ENCODE peak calls at places on chromosome 11, in four cellular contexts. C is adrenal gland, L is ovary, A is left ventricle myocardium inferior. E is an unnamed sample. For H3K36me3, the result is how much of the 10 kb centered on the place peaks cover.

GRCh38 chr11:122664188-122664587 is 8.7 kb downstream of the UBASH3B start:
- DNase-seq in L (no peak), C (no peak), A (no peak), E (no peak)

GRCh38 chr11:76148207-76148606 is 58.1 kb downstream of the WNT11 start:
- DNase-seq in C (no peak), L (no peak), A (no peak), E (no peak)

GRCh38 chr11:8168485-8169257 is at the start of gene RIC3:
- DNase-seq in L (peak), A (peak), C (peak), E (no peak)

GRCh38 chr11:72662036-72662435 is 12.2 kb downstream of the PDE2A start:
- DNase-seq in A (no peak), L (no peak), C (no peak), E (no peak)

GRCh38 chr11:130219148-130219547 is 59.6 kb downstream of the ST14 start:
- DNase-seq in L (no peak), C (peak), A (no peak), E (no peak)

GRCh38 chr11:85748455-85748891 is 62.5 kb downstream of the SYTL2 start:
- DNase-seq in C (no peak), A (no peak), L (no peak), E (no peak)

GRCh38 chr11:74784234-74784633 is 35.6 kb downstream of the RNF169 start:
- DNase-seq in C (no peak), L (no peak), A (no peak), E (peak)

GRCh38 chr11:77174559-77174958 is 46.5 kb downstream of the MYO7A start:
- DNase-seq in A (no peak), L (no peak), C (peak), E (peak)

GRCh38 chr11:14258177-14258935 is 100.6 kb downstream of the RRAS2 start:
- DNase-seq in A (no peak), L (no peak), C (no peak), E (no peak)

GRCh38 chr11:126340960-126341709 is 14.4 kb upstream of the ST3GAL4 start:
- DNase-seq in L (peak), A (no peak), C (no peak), E (no peak)

GRCh38 chr11:66188580-66188979 is 79.9 kb upstream of the RAB1B start:
- DNase-seq in L (no peak), C (no peak), A (no peak), E (no peak)

GRCh38 chr11:36389811-36390210 is 93.7 kb downstream of the PRR5L start:
- DNase-seq in L (no peak), C (no peak), A (no peak), E (no peak)

GRCh38 chr11:96272542-96273306 is 70.3 kb downstream of the MAML2 start:
- DNase-seq in C (no peak), L (no peak), A (no peak), E (no peak)

GRCh38 chr11:120391297-120391696 is 55.1 kb downstream of the ARHGEF12 start:
- DNase-seq in A (no peak), C (no peak), L (no peak), E (peak)

GRCh38 chr11:35237345-35237744 is 98.4 kb downstream of the CD44 start:
- DNase-seq in A (no peak), L (no peak), C (no peak), E (no peak)

GRCh38 chr11:79173615-79174014 is 267.2 kb downstream of the TENM4 start:
- DNase-seq in L (peak), A (no peak), C (no peak), E (no peak)

GRCh38 chr11:61362542-61362875 is 335 bp downstream of the TMEM138 start:
- DNase-seq in L (no peak), C (no peak), A (no peak), E (peak)

GRCh38 chr11:1691027-1691877 is 5.7 kb upstream of the KRTAP5-6 start:
- DNase-seq in A (no peak), C (no peak), L (no peak), E (no peak)

GRCh38 chr11:120690406-120690805 is 178.9 kb downstream of the GRIK4 start:
- DNase-seq in L (no peak), A (no peak), C (no peak), E (no peak)

GRCh38 chr11:25981998-25982397 is 349.9 kb upstream of the ANO3 start:
- DNase-seq in L (peak), A (no peak), C (no peak), E (peak)

GRCh38 chr11:126518130-126518995 is 162.9 kb downstream of the ST3GAL4 start:
- DNase-seq in A (no peak), C (no peak), L (no peak), E (no peak)

GRCh38 chr11:12137005-12137690 is 26.8 kb downstream of the MICAL2 start:
- DNase-seq in C (no peak), A (no peak), L (no peak), E (no peak)

GRCh38 chr11:12303431-12304149 is 73.8 kb upstream of the PARVA start:
- DNase-seq in L (no peak), C (no peak), A (no peak), E (no peak)

GRCh38 chr11:27698872-27699241 is 1.4 kb downstream of the BDNF start:
- DNase-seq in L (peak), C (peak), A (peak), E (peak)

GRCh38 chr11:62805991-62806441 is 776 bp upstream of the NXF1 start:
- DNase-seq in C (no peak), L (no peak), A (no peak), E (no peak)

GRCh38 chr11:73528877-73529530 is 68.9 kb downstream of the FAM168A start:
- DNase-seq in C (no peak), L (no peak), A (no peak), E (no peak)

GRCh38 chr11:131099013-131099412 is 182.7 kb upstream of the SNX19 start:
- DNase-seq in A (no peak), C (no peak), L (no peak), E (no peak)

GRCh38 chr11:108871152-108871551 is 206.3 kb downstream of the DDX10 start:
- DNase-seq in C (peak), L (peak), A (peak), E (no peak)

GRCh38 chr11:57228600-57228999 is 8.4 kb downstream of the APLNR start:
- DNase-seq in A (no peak), C (no peak), L (no peak), E (no peak)

GRCh38 chr11:32751381-32751780 is 43.1 kb downstream of the CCDC73 start:
- DNase-seq in L (no peak), C (no peak), A (no peak), E (no peak)

GRCh38 chr11:16001899-16002426 is 354.4 kb downstream of the SOX6 start:
- DNase-seq in C (no peak), L (no peak), A (no peak), E (peak)

GRCh38 chr11:113587318-113587739 is 112.1 kb upstream of the DRD2 start:
- DNase-seq in C (no peak), A (no peak), L (no peak), E (no peak)

GRCh38 chr11:104570088-104570701 is 328.1 kb downstream of the CASP12 start:
- DNase-seq in A (no peak), C (no peak), L (no peak), E (no peak)

GRCh38 chr11:95891423-95892177 is 32.3 kb downstream of the MTMR2 start:
- DNase-seq in C (no peak), A (no peak), L (no peak), E (no peak)

GRCh38 chr11:62150887-62151736 is 27.3 kb downstream of the INCENP start:
- DNase-seq in L (no peak), C (peak), A (no peak), E (no peak)

GRCh38 chr11:8671242-8671641 is 11.2 kb downstream of the TRIM66 start:
- DNase-seq in C (peak), A (peak), L (peak), E (no peak)

GRCh38 chr11:65696802-65697552 is 15.1 kb upstream of the KAT5 start:
- DNase-seq in L (no peak), A (no peak), C (no peak), E (no peak)

GRCh38 chr11:61452825-61453224 is 22.9 kb downstream of the SDHAF2 start:
- DNase-seq in L (no peak), C (no peak), A (no peak), E (no peak)

GRCh38 chr11:133149698-133150097 is 382.6 kb downstream of the OPCML start:
- DNase-seq in A (no peak), L (no peak), C (no peak), E (no peak)

DNA sequence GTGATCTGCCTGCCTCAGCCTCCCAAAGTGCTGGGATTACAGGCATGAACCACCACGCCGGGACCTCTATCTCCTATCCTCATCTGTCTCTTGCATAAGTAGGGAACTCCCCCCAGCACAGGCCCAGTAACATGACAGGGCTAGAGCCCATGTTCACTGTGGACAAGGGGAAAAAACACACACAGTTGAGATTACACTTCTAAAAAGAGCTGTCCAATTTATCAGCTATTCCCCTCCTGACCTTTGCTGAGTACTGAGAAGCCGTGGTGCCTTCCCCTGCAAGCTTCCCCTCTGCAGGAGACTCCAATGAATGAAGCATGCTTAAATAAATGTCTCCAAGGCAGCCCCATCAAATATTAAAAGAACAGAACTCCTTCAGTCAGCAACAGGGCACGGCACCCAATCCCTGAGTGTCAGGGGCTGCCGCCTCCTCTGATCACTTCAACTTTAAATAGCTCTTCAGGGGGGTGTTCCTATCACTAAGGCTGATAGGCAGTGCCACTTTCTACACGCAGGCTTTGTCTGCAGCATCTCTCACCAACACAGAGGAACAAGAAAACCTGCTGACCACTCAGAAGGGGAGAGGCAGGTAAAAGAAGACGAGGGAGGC is 385.5 kb downstream of the OPCML start:
- DNase-seq in L (no peak), A (no peak), C (no peak), E (no peak)
- H3K27ac ChIP-seq in L (no peak), A (no peak), C (no peak), E (no peak)

GRCh38 chr11:98227266-98227665 is 793.5 kb upstream of the CNTN5 start:
- DNase-seq in C (no peak), A (no peak), L (no peak), E (no peak)
- H3K4me3 ChIP-seq in C (no peak), A (no peak), L (no peak), E (no peak)

DNA sequence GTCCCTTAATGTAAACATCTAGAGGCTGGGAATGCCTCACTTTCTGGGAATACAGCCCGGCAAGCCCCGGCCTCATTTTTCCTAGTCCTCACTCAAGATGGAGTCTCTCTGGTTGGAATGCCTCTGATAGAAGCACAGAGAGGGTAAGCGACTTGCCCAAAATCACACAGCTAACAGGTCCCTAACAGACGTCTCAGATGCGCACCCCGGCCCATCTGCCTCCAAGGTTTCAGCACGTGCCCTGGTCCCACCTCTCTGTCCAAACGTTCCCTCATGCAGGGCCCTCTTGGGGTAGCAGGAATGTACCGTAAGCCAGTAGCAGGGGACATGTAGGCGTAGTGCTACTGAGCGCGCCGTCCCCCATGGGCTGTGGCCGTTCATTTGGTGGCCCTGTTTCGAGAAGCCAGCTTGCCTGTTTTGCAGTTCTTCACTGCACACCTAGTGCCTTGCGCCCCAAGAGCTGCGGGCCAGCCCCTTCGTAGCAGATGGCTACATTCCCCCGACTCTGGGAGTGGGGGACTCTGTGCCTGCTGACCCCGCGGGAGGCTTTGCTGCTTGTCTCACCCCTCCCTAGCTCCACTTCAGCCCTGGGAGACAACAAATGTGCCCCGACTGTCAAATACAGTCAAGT is 62.1 kb upstream of the FADD start:
- DNase-seq in L (no peak), A (no peak), C (no peak), E (no peak)
- H3K36me3 ChIP-seq in L (under half), A (under half), C (under half), E (under half)

GRCh38 chr11:46351148-46351547 is 3.9 kb downstream of the DGKZ start:
- DNase-seq in L (no peak), C (no peak), A (no peak), E (no peak)

GRCh38 chr11:46353706-46354105 is 6.4 kb downstream of the DGKZ start:
- DNase-seq in L (no peak), A (no peak), C (no peak), E (no peak)

GRCh38 chr11:46351606-46352005 is 4.3 kb downstream of the DGKZ start:
- DNase-seq in A (no peak), C (no peak), L (no peak), E (no peak)

GRCh38 chr11:46350695-46351094 is 3.4 kb downstream of the DGKZ start:
- DNase-seq in L (no peak), C (no peak), A (no peak), E (no peak)

DNA sequence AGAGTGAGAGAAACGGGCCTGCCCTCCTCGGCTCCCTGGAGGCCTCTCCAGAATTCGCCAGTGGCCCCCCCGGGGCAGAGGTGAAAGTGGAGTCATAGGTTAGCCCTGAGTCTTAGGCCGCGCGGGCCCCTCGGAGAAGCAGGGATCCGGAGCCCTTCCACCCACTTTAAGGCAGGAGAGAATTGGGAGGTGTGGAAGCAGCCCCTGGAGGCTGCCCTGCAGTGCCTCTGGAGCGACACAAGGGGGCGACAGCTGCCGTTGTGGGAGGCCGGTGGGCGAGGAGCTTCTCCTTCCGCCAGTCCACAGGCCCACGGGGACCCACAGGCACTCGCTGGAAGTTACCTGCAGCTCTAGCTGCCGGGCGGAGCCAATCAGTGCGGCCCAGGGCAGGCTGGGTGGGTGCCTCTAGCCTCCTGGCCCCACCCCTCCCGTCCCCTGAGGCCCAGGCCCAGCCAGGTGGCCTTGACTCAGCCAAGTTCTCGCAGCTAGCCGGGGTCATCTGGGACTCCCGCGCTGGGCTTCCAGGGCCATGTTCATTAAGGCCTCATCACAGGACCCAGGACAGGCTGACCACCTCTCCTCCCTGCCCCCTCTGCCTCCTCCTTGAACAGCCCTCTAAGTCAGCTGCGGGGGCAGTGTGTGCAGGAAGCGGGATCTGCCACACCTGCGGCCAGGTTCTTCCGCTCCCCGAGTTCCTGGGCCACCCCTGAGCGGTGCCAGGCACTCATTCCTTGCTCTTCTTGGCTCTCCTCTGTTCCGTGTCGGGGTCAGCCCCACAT is 5.0 kb downstream of the DGKZ start:
- DNase-seq in L (no peak), A (no peak), C (peak), E (peak)
- H3K27ac ChIP-seq in L (no peak), A (peak), C (no peak), E (no peak)

GRCh38 chr11:47590026-47590861 is 3.8 kb downstream of the FAM180B start:
- DNase-seq in C (no peak), L (peak), A (no peak), E (no peak)
- H3K4me3 ChIP-seq in C (peak), L (peak), A (peak), E (no peak)

E was measured in SJCRH30.